ENCODE peak calls at places on chromosome 22, in four cellular contexts. K, O, U and G are unnamed samples.

GRCh38 chr22:44486538-44486937 is 11.5 kb downstream of the RTL6 start:
- DNase-seq in O (no peak), K (no peak), U (peak; percentile 30), G (no peak)

GRCh38 chr22:19815823-19816290 is 38.8 kb downstream of the GNB1L start:
- DNase-seq in K (no peak), O (no peak), U (no peak), G (no peak)

GRCh38 chr22:20107471-20107901 is 8.4 kb upstream of the RANBP1 start:
- DNase-seq in O (no peak), U (no peak), K (no peak), G (no peak)

GRCh38 chr22:31646186-31647019 is 15.6 kb downstream of the PISD start:
- DNase-seq in K (no peak), O (no peak), U (peak; percentile 34), G (no peak)

GRCh38 chr22:37162221-37163095 is 12.7 kb upstream of the IL2RB start:
- DNase-seq in U (no peak), O (no peak), K (peak; percentile 89), G (no peak)

GRCh38 chr22:40443675-40444482 is 73.5 kb downstream of the SGSM3 start:
- DNase-seq in U (no peak), O (no peak), K (no peak), G (no peak)

GRCh38 chr22:27633296-27633871 is 168.2 kb downstream of the MN1 start:
- DNase-seq in U (no peak), K (no peak), O (no peak), G (no peak)

GRCh38 chr22:40347300-40347699 is 1.0 kb downstream of the ADSL start:
- DNase-seq in U (no peak), K (no peak), O (no peak), G (no peak)

GRCh38 chr22:21796863-21797262 is 61.3 kb upstream of the YPEL1 start:
- DNase-seq in U (no peak), K (no peak), O (no peak), G (no peak)

GRCh38 chr22:17981497-17981896 is 42.9 kb downstream of the MICAL3 start:
- DNase-seq in U (no peak), O (no peak), K (no peak), G (no peak)

GRCh38 chr22:17785185-17786184 is 11.2 kb upstream of the BID start:
- DNase-seq in O (peak; percentile 47), K (no peak), U (peak; percentile 31), G (no peak)

GRCh38 chr22:17707526-17707925 is 66.7 kb downstream of the BID start:
- DNase-seq in U (no peak), K (no peak), O (no peak), G (no peak)

GRCh38 chr22:20068640-20069039 is 11.4 kb upstream of the DGCR8 start:
- DNase-seq in K (no peak), U (no peak), O (no peak), G (no peak)

GRCh38 chr22:49936018-49936972 is 17.9 kb downstream of the CRELD2 start:
- DNase-seq in U (no peak), O (peak; percentile 90), K (no peak), G (no peak)

GRCh38 chr22:19429950-19430889 is 1.3 kb downstream of the HIRA start:
- DNase-seq in K (no peak), U (no peak), O (no peak), G (no peak)

GRCh38 chr22:39528080-39528661 is 4.4 kb downstream of the RPS19BP1 start:
- DNase-seq in K (no peak), O (no peak), U (no peak), G (no peak)

GRCh38 chr22:30262917-30263741 is 3.5 kb downstream of the OSM start:
- DNase-seq in K (no peak), O (no peak), U (no peak), G (peak; percentile 44)

DNA sequence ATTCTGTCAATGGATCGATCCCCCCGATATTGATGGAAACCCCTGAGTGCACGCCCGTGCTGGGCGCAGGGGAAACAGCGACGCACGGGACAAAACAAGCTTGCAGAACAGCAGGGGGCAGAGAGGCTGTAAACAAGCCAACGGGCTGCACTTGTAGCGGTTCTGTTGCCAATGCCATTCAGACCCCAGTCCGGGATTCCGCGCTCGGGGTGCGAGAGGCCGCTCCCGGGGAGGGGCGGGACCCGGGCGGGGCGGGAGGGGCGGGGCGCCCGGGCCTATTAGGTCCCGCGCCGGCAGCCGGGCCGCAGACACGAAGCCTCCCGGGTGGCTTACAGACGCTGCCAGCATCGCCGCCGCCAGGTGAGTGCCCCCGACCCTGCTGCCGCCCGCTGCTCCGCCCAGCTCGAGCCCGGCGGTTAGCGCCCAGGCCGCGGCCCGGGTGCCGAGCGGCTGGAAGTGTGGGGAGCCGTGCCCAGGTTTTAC is at the start of gene BIK:
- DNase-seq in K (no peak), O (no peak), U (no peak), G (no peak)
- TF ChIP-seq CTCF in K (peak; percentile 49), O (no peak), U (no peak), G (peak; percentile 27)

GRCh38 chr22:48576333-48577013 is 1251.2 kb downstream of the BRD1 start:
- DNase-seq in O (no peak), U (peak; percentile 41), K (no peak), G (no peak)
- TF ChIP-seq CTCF in O (no peak), U (peak; percentile 59), K (no peak), G (peak; percentile 24)

GRCh38 chr22:38260760-38261477 is 11.9 kb downstream of the TMEM184B start:
- DNase-seq in O (no peak), K (no peak), U (no peak), G (no peak)
- TF ChIP-seq CTCF in O (no peak), K (peak; percentile 19), U (no peak), G (no peak)

GRCh38 chr22:46986788-46987187 is 224.3 kb downstream of the TBC1D22A start:
- DNase-seq in O (no peak), U (no peak), K (no peak), G (no peak)
- TF ChIP-seq CTCF in O (no peak), U (no peak), K (no peak), G (no peak)

DNA sequence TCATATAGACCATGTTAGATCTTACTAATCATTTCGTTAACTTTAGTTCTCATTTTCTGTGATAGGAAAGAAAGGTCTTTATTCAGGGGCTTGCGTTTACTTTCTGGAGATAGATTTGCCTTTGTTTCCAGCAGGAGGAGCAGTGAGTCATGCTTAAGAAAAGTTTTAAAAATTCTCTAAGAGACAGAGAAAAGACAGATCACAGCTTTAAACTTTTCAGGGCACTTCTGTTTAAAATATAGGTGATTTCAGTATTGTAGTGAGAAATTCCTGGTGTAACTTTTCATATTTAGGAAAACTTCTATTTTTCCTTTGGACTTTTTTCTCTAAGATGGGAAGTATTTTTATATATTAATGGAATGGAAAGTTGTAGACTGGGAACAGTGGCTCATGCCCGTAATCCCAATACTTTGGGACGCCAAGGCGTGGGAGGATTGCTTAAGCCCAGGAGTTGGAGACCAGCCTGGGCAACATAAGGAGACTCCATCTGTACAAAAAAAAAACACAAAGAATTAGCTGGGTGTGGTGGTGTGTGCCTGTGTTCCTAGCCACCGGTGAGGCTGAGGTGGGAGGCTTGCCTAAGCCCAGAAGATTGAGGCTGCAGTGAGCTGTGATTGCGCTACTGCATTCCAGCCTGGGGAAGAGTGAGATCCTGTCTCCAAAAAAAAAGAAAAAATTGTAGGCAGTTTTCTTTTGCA is 60.3 kb downstream of the ATXN10 start:
- DNase-seq in K (no peak), O (no peak), U (peak; percentile 28), G (no peak)
- TF ChIP-seq CTCF in K (peak; percentile 26), O (no peak), U (peak; percentile 58), G (peak; percentile 51)

GRCh38 chr22:24424001-24424900 is 3.1 kb upstream of the ADORA2A start:
- DNase-seq in O (no peak), U (no peak), K (no peak), G (no peak)
- TF ChIP-seq CTCF in O (no peak), U (no peak), K (no peak), G (no peak)